ENCODE peak calls at places on chromosomes 13 and 19, in eight cellular contexts. S is stimulated activated CD4-positive, alpha-beta T cell treated with anti-CD3 and anti-CD28 coated beads, TNF-alpha, amount 100 ng/mL, for 24 hours; L is AG10803; O is caudate nucleus; J is choroid plexus epithelial cell; M is RPMI7951; C is Daoy; B is NCI-H510A treated with DMSO at 0.1 percent for 48 hours. R is an unnamed sample.

GRCh38 chr13:97273341-97273831 is 51.3 kb downstream of the MBNL2 start:
- DNase-seq in M (no peak), B (no peak), C (no peak), L (peak; percentile 39), J (no peak), S (no peak), O (no peak), R (no peak)

GRCh38 chr19:5173993-5174392 is 166.6 kb downstream of the PTPRS start:
- DNase-seq in L (no peak), C (no peak), S (no peak), M (no peak), B (no peak), J (no peak), O (no peak), R (no peak)

GRCh38 chr13:85541476-85541875 is 257.7 kb downstream of the SLITRK6 start:
- DNase-seq in M (no peak), O (no peak), S (no peak), C (no peak), B (peak; percentile 45), L (no peak), J (no peak), R (peak; percentile 82)

GRCh38 chr13:65347420-65348030 is 1882.6 kb downstream of the PCDH9 start:
- DNase-seq in S (no peak), B (no peak), J (no peak), L (no peak), O (no peak), C (no peak), M (no peak), R (no peak)

GRCh38 chr19:4800591-4801081 is 9.1 kb downstream of the FEM1A start:
- DNase-seq in J (no peak), O (no peak), L (no peak), B (no peak), S (no peak), C (no peak), M (no peak), R (no peak)

GRCh38 chr19:15198006-15198356 is 2.8 kb downstream of the NOTCH3 start:
- DNase-seq in M (no peak), J (no peak), L (no peak), O (no peak), B (no peak), S (no peak), C (no peak), R (peak; percentile 66)

GRCh38 chr13:40781717-40782116 is 7.7 kb upstream of the SLC25A15 start:
- DNase-seq in J (no peak), C (no peak), S (no peak), L (no peak), B (no peak), M (no peak), O (no peak), R (no peak)

GRCh38 chr13:100148422-100148821 is 59.5 kb downstream of the PCCA start:
- DNase-seq in S (no peak), C (no peak), B (no peak), L (no peak), M (no peak), J (no peak), O (no peak), R (no peak)

GRCh38 chr19:38508507-38508906 is 75.0 kb downstream of the RYR1 start:
- DNase-seq in J (no peak), L (no peak), S (no peak), M (no peak), C (no peak), B (no peak), O (no peak), R (no peak)

GRCh38 chr19:49626243-49626642 is 13.7 kb downstream of the RRAS start:
- DNase-seq in M (no peak), J (no peak), B (no peak), O (no peak), S (no peak), L (no peak), C (no peak), R (no peak)

GRCh38 chr19:9986787-9987281 is 23.5 kb downstream of the COL5A3 start:
- DNase-seq in M (no peak), B (no peak), J (peak; percentile 19), C (no peak), O (peak; percentile 20), S (no peak), L (peak; percentile 95), R (no peak)

GRCh38 chr19:47356900-47357299 is 7.8 kb downstream of the DHX34 start:
- DNase-seq in J (no peak), C (no peak), O (no peak), S (no peak), M (no peak), L (no peak), B (no peak), R (no peak)

GRCh38 chr19:2083174-2083854 is 12.8 kb downstream of the MOB3A start:
- DNase-seq in B (no peak), M (no peak), C (no peak), L (no peak), O (no peak), J (no peak), S (no peak), R (no peak)

GRCh38 chr19:41718761-41719160 is 10.3 kb downstream of the CEACAM5 start:
- DNase-seq in S (no peak), B (no peak), M (no peak), C (no peak), L (no peak), O (no peak), J (no peak), R (no peak)

GRCh38 chr19:11261902-11262839 is at the start of gene DOCK6:
- DNase-seq in C (peak; percentile 49), S (no peak), L (no peak), M (no peak), O (no peak), B (peak; percentile 9), J (no peak), R (no peak)

GRCh38 chr19:44643605-44644390 is at the start of gene PVR:
- DNase-seq in B (peak; percentile 51), S (no peak), L (peak; percentile 68), C (peak; percentile 93), O (peak; percentile 12), J (peak; percentile 71), M (peak; percentile 81), R (peak; percentile 83)

GRCh38 chr13:27979001-27979643 is 9.4 kb downstream of the URAD start:
- DNase-seq in M (no peak), B (no peak), L (no peak), J (no peak), S (no peak), O (no peak), C (no peak), R (no peak)

GRCh38 chr13:41658057-41658642 is 200.8 kb downstream of the RGCC start:
- DNase-seq in C (no peak), B (no peak), O (no peak), L (peak; percentile 51), M (no peak), S (no peak), J (peak; percentile 91), R (no peak)

GRCh38 chr13:107373551-107373950 is 805.6 kb upstream of the ARGLU1 start:
- DNase-seq in M (peak; percentile 84), O (no peak), S (no peak), J (peak; percentile 93), C (peak; percentile 54), B (peak; percentile 69), L (peak; percentile 64), R (peak; percentile 23)

GRCh38 chr13:33319859-33320258 is 34.3 kb upstream of the STARD13 start:
- DNase-seq in S (no peak), O (no peak), C (no peak), L (no peak), J (no peak), M (no peak), B (no peak), R (no peak)

GRCh38 chr13:98511435-98511834 is 65.5 kb downstream of the STK24 start:
- DNase-seq in J (no peak), S (no peak), M (no peak), O (no peak), B (no peak), L (no peak), C (no peak), R (peak; percentile 47)

GRCh38 chr19:41401483-41401882 is 3.9 kb downstream of the BCKDHA start:
- DNase-seq in C (no peak), M (no peak), O (no peak), S (no peak), J (no peak), B (no peak), L (no peak), R (no peak)

GRCh38 chr13:26425439-26426358 is 131.8 kb upstream of the WASF3 start:
- DNase-seq in B (peak; percentile 46), S (no peak), M (peak; percentile 15), O (no peak), C (no peak), J (peak; percentile 62), L (no peak), R (no peak)

GRCh38 chr13:21234537-21234936 is 58.1 kb downstream of the MRPL57 start:
- DNase-seq in M (peak; percentile 53), C (peak; percentile 23), S (no peak), J (no peak), L (peak; percentile 35), O (no peak), B (no peak), R (peak; percentile 23)

GRCh38 chr19:17902701-17903100 is 30.1 kb upstream of the CCDC124 start:
- DNase-seq in C (peak; percentile 24), L (peak; percentile 85), S (no peak), J (peak; percentile 86), M (peak; percentile 59), O (no peak), B (no peak), R (no peak)